ENCODE peak calls at places on chromosomes 13 and 19, in five cellular contexts. One of them, this sample, is unnamed.

GRCh38 chr13:52001120-52001731 is 10.0 kb downstream of the ATP7B start:
- DNase-seq in GM12878: no peak
- DNase-seq in HCT116: peak; percentile 32
- DNase-seq in PC-3: peak; percentile 50
- DNase-seq in mammary epithelial cell: no peak
- DNase-seq in this sample: peak; percentile 39

GRCh38 chr13:73061478-73062275 is 2.9 kb downstream of the KLF5 start:
- DNase-seq in HCT116: no peak
- DNase-seq in PC-3: no peak
- DNase-seq in mammary epithelial cell: peak; percentile 64
- DNase-seq in GM12878: no peak
- DNase-seq in this sample: no peak

GRCh38 chr13:76148926-76149325 is 512.8 kb downstream of the LMO7 start:
- DNase-seq in mammary epithelial cell: peak; percentile 39
- DNase-seq in PC-3: peak; percentile 59
- DNase-seq in HCT116: no peak
- DNase-seq in GM12878: no peak
- DNase-seq in this sample: peak; percentile 70

GRCh38 chr19:6613711-6614110 is 22.8 kb upstream of the CD70 start:
- DNase-seq in PC-3: peak; percentile 69
- DNase-seq in HCT116: no peak
- DNase-seq in GM12878: no peak
- DNase-seq in mammary epithelial cell: peak; percentile 68
- DNase-seq in this sample: no peak

GRCh38 chr13:111387026-111387871 is 66.8 kb downstream of the TEX29 start:
- DNase-seq in PC-3: no peak
- DNase-seq in GM12878: no peak
- DNase-seq in mammary epithelial cell: no peak
- DNase-seq in HCT116: no peak
- DNase-seq in this sample: no peak

GRCh38 chr13:29801102-29801501 is 49.3 kb downstream of the UBL3 start:
- DNase-seq in PC-3: no peak
- DNase-seq in mammary epithelial cell: no peak
- DNase-seq in GM12878: no peak
- DNase-seq in HCT116: no peak
- DNase-seq in this sample: no peak

GRCh38 chr19:52694921-52695320 is 39.9 kb downstream of the ZNF611 start:
- DNase-seq in HCT116: no peak
- DNase-seq in GM12878: no peak
- DNase-seq in mammary epithelial cell: no peak
- DNase-seq in PC-3: no peak
- DNase-seq in this sample: no peak

GRCh38 chr13:105446197-105446596 is 1089.3 kb downstream of the EFNB2 start:
- DNase-seq in GM12878: no peak
- DNase-seq in mammary epithelial cell: no peak
- DNase-seq in HCT116: no peak
- DNase-seq in PC-3: no peak
- DNase-seq in this sample: peak; percentile 52

GRCh38 chr13:91132381-91132780 is 215.1 kb upstream of the MIR17HG start:
- DNase-seq in HCT116: no peak
- DNase-seq in GM12878: no peak
- DNase-seq in mammary epithelial cell: no peak
- DNase-seq in PC-3: no peak
- DNase-seq in this sample: no peak

GRCh38 chr13:49218493-49219051 is 1.6 kb upstream of the MLNR start:
- DNase-seq in HCT116: no peak
- DNase-seq in GM12878: no peak
- DNase-seq in mammary epithelial cell: no peak
- DNase-seq in PC-3: no peak
- DNase-seq in this sample: peak; percentile 28

GRCh38 chr13:45102136-45102802 is 18.0 kb upstream of the GTF2F2 start:
- DNase-seq in GM12878: no peak
- DNase-seq in PC-3: no peak
- DNase-seq in mammary epithelial cell: no peak
- DNase-seq in HCT116: no peak
- DNase-seq in this sample: no peak

GRCh38 chr19:30479231-30479630 is 107.0 kb downstream of the ZNF536 start:
- DNase-seq in mammary epithelial cell: no peak
- DNase-seq in PC-3: no peak
- DNase-seq in GM12878: no peak
- DNase-seq in HCT116: no peak
- DNase-seq in this sample: no peak

GRCh38 chr13:91280806-91281205 is 66.7 kb upstream of the MIR17HG start:
- DNase-seq in PC-3: peak; percentile 22
- DNase-seq in GM12878: no peak
- DNase-seq in mammary epithelial cell: peak; percentile 11
- DNase-seq in HCT116: no peak
- DNase-seq in this sample: no peak

GRCh38 chr13:48161530-48162179 is 66.8 kb upstream of the MED4 start:
- DNase-seq in mammary epithelial cell: no peak
- DNase-seq in HCT116: no peak
- DNase-seq in PC-3: no peak
- DNase-seq in GM12878: no peak
- DNase-seq in this sample: no peak

GRCh38 chr19:4745986-4746385 is 22.3 kb upstream of the DPP9 start:
- DNase-seq in PC-3: no peak
- DNase-seq in HCT116: no peak
- DNase-seq in mammary epithelial cell: no peak
- DNase-seq in GM12878: no peak
- DNase-seq in this sample: no peak
- TF ChIP-seq EZH2 in PC-3: no peak
- TF ChIP-seq EZH2 in HCT116: no peak
- TF ChIP-seq EZH2 in mammary epithelial cell: no peak
- TF ChIP-seq EZH2 in GM12878: no peak
- TF ChIP-seq EZH2 in this sample: no peak

GRCh38 chr19:2032296-2032941 is 16.9 kb upstream of the BTBD2 start:
- DNase-seq in HCT116: peak; percentile 84
- DNase-seq in mammary epithelial cell: peak; percentile 95
- DNase-seq in PC-3: peak; percentile 89
- DNase-seq in GM12878: no peak
- DNase-seq in this sample: peak; percentile 80

GRCh38 chr19:2033115-2033824 is 17.8 kb upstream of the BTBD2 start:
- DNase-seq in HCT116: no peak
- DNase-seq in mammary epithelial cell: no peak
- DNase-seq in GM12878: no peak
- DNase-seq in PC-3: no peak
- DNase-seq in this sample: no peak

GRCh38 chr19:2034729-2035589 is 16.1 kb downstream of the MKNK2 start:
- DNase-seq in mammary epithelial cell: no peak
- DNase-seq in HCT116: peak; percentile 87
- DNase-seq in PC-3: peak; percentile 75
- DNase-seq in GM12878: no peak
- DNase-seq in this sample: peak; percentile 56

GRCh38 chr19:2035590-2035991 is 15.5 kb downstream of the MKNK2 start:
- DNase-seq in mammary epithelial cell: no peak
- DNase-seq in PC-3: no peak
- DNase-seq in HCT116: no peak
- DNase-seq in GM12878: no peak
- DNase-seq in this sample: no peak

GRCh38 chr19:2033825-2034159 is 17.3 kb downstream of the MKNK2 start:
- DNase-seq in mammary epithelial cell: no peak
- DNase-seq in PC-3: no peak
- DNase-seq in GM12878: no peak
- DNase-seq in HCT116: no peak
- DNase-seq in this sample: no peak
- H3K4me1 ChIP-seq in mammary epithelial cell: peaks cover 21% of the 10 kb centered on the region
- H3K4me1 ChIP-seq in PC-3: peaks cover 12% of the 10 kb centered on the region
- H3K4me1 ChIP-seq in GM12878: peaks cover 3% of the 10 kb centered on the region
- H3K4me1 ChIP-seq in HCT116: peaks cover 48% of the 10 kb centered on the region
- H3K4me1 ChIP-seq in this sample: peaks cover 10% of the 10 kb centered on the region

GRCh38 chr19:10230155-10230903 is 802 bp downstream of the S1PR2 start:
- DNase-seq in PC-3: no peak
- DNase-seq in mammary epithelial cell: no peak
- DNase-seq in GM12878: no peak
- DNase-seq in HCT116: no peak
- DNase-seq in this sample: peak; percentile 54
- TF ChIP-seq EZH2 in PC-3: no peak
- TF ChIP-seq EZH2 in mammary epithelial cell: no peak
- TF ChIP-seq EZH2 in GM12878: no peak
- TF ChIP-seq EZH2 in HCT116: no peak
- TF ChIP-seq EZH2 in this sample: no peak

GRCh38 chr19:11338569-11339253 is 746 bp downstream of the RAB3D start:
- DNase-seq in HCT116: no peak
- DNase-seq in GM12878: no peak
- DNase-seq in mammary epithelial cell: no peak
- DNase-seq in PC-3: peak; percentile 44
- DNase-seq in this sample: no peak

GRCh38 chr19:11335449-11336146 is 3.9 kb downstream of the RAB3D start:
- DNase-seq in mammary epithelial cell: no peak
- DNase-seq in GM12878: no peak
- DNase-seq in PC-3: no peak
- DNase-seq in HCT116: no peak
- DNase-seq in this sample: no peak

GRCh38 chr19:11337080-11337479 is 2.4 kb downstream of the RAB3D start:
- DNase-seq in GM12878: no peak
- DNase-seq in PC-3: no peak
- DNase-seq in mammary epithelial cell: no peak
- DNase-seq in HCT116: no peak
- DNase-seq in this sample: no peak

GRCh38 chr19:11339254-11340098 is at the start of gene RAB3D:
- DNase-seq in HCT116: peak; percentile 63
- DNase-seq in mammary epithelial cell: peak; percentile 75
- DNase-seq in GM12878: peak; percentile 50
- DNase-seq in PC-3: peak; percentile 95
- DNase-seq in this sample: peak; percentile 90

DNA sequence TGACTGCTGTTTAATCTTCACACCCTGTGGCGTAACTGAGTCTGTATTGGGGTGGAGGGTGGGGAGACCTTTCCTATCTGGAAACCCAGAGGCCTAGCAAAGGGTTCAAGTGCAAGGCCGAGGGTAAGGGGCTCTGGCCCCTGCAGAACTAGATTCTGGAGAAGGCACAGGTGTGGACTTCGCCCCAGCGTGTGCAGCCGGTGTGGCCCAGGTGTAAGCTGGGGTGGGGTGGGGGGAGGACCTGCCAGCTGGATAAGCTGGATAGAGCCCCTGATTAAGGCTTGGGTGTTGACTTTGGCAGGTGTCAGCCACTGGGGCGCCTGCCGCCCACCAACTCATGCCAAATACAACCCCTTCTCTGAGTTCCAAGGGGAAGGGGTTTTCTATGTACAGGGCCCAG is 1.3 kb downstream of the RAB3D start:
- DNase-seq in mammary epithelial cell: no peak
- DNase-seq in HCT116: no peak
- DNase-seq in PC-3: no peak
- DNase-seq in GM12878: no peak
- DNase-seq in this sample: no peak
- H3K4me1 ChIP-seq in mammary epithelial cell: peaks cover 13% of the 10 kb centered on the region
- H3K4me1 ChIP-seq in HCT116: peaks cover 10% of the 10 kb centered on the region
- H3K4me1 ChIP-seq in PC-3: peaks cover 16% of the 10 kb centered on the region
- H3K4me1 ChIP-seq in GM12878: peaks cover 4% of the 10 kb centered on the region
- H3K4me1 ChIP-seq in this sample: peaks cover 3% of the 10 kb centered on the region

GRCh38 chr13:112968380-112968909 is 569 bp upstream of the MCF2L start:
- DNase-seq in GM12878: no peak
- DNase-seq in mammary epithelial cell: no peak
- DNase-seq in PC-3: peak; percentile 41
- DNase-seq in HCT116: no peak
- DNase-seq in this sample: no peak

GRCh38 chr13:112969692-112970338 is 801 bp downstream of the MCF2L start:
- DNase-seq in GM12878: no peak
- DNase-seq in PC-3: no peak
- DNase-seq in mammary epithelial cell: no peak
- DNase-seq in HCT116: no peak
- DNase-seq in this sample: no peak

GRCh38 chr13:112967666-112968379 is 1.2 kb upstream of the MCF2L start:
- DNase-seq in GM12878: no peak
- DNase-seq in mammary epithelial cell: peak; percentile 35
- DNase-seq in HCT116: no peak
- DNase-seq in PC-3: no peak
- DNase-seq in this sample: no peak

GRCh38 chr13:112970552-112971287 is 1.7 kb downstream of the MCF2L start:
- DNase-seq in mammary epithelial cell: no peak
- DNase-seq in GM12878: no peak
- DNase-seq in HCT116: no peak
- DNase-seq in PC-3: no peak
- DNase-seq in this sample: no peak

GRCh38 chr13:112968910-112969691 is at the start of gene MCF2L:
- DNase-seq in GM12878: no peak
- DNase-seq in PC-3: peak; percentile 45
- DNase-seq in mammary epithelial cell: no peak
- DNase-seq in HCT116: no peak
- DNase-seq in this sample: peak; percentile 42
- TF ChIP-seq EZH2 in GM12878: no peak
- TF ChIP-seq EZH2 in PC-3: no peak
- TF ChIP-seq EZH2 in mammary epithelial cell: peak; percentile 97
- TF ChIP-seq EZH2 in HCT116: no peak
- TF ChIP-seq EZH2 in this sample: peak; percentile 39

DNA sequence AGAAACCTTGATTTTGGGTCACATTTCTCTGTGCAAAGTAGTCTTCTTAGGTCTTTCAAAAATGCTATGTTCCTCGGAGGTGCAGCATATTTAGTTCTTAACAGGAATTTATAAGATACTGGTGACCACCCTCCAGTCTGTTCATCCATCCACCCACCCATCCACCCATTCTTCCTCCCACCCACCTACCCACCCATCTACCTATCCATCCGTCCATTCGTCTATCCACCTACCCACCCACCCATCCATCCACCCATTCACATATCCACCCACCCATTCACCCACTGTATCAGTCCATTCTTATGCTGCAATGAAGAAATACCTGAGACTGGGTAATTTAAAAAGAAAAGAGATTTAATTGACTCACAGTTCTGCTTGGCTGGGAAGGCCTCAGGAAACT is 74.9 kb downstream of the KCTD15 start:
- DNase-seq in PC-3: no peak
- DNase-seq in GM12878: no peak
- DNase-seq in HCT116: no peak
- DNase-seq in mammary epithelial cell: no peak
- DNase-seq in this sample: no peak
- H3K4me1 ChIP-seq in PC-3: no peaks in the 10 kb centered on the region
- H3K4me1 ChIP-seq in GM12878: no peaks in the 10 kb centered on the region
- H3K4me1 ChIP-seq in HCT116: no peaks in the 10 kb centered on the region
- H3K4me1 ChIP-seq in mammary epithelial cell: peaks cover 23% of the 10 kb centered on the region
- H3K4me1 ChIP-seq in this sample: no peaks in the 10 kb centered on the region

DNA sequence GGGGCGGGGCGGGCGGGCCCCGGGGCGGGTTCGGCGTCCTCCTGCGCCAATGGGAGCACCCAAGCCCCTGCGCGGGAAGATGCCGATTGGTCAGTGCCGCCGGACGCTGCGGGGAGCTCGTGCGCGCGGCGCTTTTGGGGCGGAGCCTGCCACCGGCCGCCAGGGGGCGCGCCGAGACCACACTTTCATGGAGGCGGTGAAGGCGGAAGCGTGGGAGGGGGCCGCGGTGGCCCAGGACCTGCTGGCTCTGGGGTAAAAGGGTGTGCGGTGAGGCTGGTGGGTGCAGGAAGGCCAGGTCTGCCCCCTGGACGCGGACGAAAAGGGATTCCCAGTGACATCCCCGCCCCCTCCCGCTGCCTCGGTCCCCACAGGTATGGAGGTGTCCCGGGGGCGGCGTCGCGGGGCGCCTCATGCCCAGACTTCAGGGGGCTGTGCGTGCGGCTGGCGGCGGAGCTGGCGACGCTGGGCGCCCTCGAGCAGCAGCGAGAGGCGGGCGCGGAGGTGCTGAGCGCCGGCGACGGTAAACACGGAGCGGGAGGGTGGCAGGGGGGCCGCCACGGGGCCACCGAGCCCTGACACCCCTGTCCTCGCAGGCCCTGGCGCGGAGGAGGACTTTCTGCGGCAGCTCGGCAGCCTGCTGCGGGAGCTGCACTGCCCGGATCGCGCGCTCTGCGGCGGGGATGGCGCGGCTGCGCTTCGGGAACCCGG is at the start of gene FAM98C:
- DNase-seq in HCT116: peak; percentile 92
- DNase-seq in GM12878: peak; percentile 76
- DNase-seq in mammary epithelial cell: peak; percentile 94
- DNase-seq in PC-3: peak; percentile 94
- DNase-seq in this sample: peak; percentile 90
- TF ChIP-seq EZH2 in HCT116: no peak
- TF ChIP-seq EZH2 in GM12878: no peak
- TF ChIP-seq EZH2 in mammary epithelial cell: no peak
- TF ChIP-seq EZH2 in PC-3: no peak
- TF ChIP-seq EZH2 in this sample: no peak